ENCODE peak calls at places on chromosomes 6 and 20, in four cellular contexts. One of them, this sample, is unnamed.

GRCh38 chr6:21496275-21496674 is 97.3 kb upstream of the SOX4 start:
- DNase-seq in glutamatergic neuron: no peak
- DNase-seq in choroid plexus epithelial cell: no peak
- DNase-seq in mesothelial cell of epicardium: no peak
- DNase-seq in this sample: no peak

GRCh38 chr20:45959126-45959525 is 12.9 kb downstream of the ZNF335 start:
- DNase-seq in glutamatergic neuron: no peak
- DNase-seq in choroid plexus epithelial cell: no peak
- DNase-seq in mesothelial cell of epicardium: no peak
- DNase-seq in this sample: no peak

GRCh38 chr6:148915889-148916288 is 169.1 kb downstream of the UST start:
- DNase-seq in glutamatergic neuron: no peak
- DNase-seq in choroid plexus epithelial cell: no peak
- DNase-seq in mesothelial cell of epicardium: no peak
- DNase-seq in this sample: no peak

GRCh38 chr6:42618105-42618504 is 54.3 kb downstream of the UBR2 start:
- DNase-seq in glutamatergic neuron: no peak
- DNase-seq in choroid plexus epithelial cell: no peak
- DNase-seq in mesothelial cell of epicardium: no peak
- DNase-seq in this sample: no peak

GRCh38 chr6:165060636-165061190 is 248.7 kb downstream of the C6orf118 start:
- DNase-seq in glutamatergic neuron: no peak
- DNase-seq in choroid plexus epithelial cell: no peak
- DNase-seq in mesothelial cell of epicardium: no peak
- DNase-seq in this sample: no peak

GRCh38 chr6:134193536-134194521 is 124.1 kb downstream of the SGK1 start:
- DNase-seq in glutamatergic neuron: no peak
- DNase-seq in choroid plexus epithelial cell: no peak
- DNase-seq in mesothelial cell of epicardium: no peak
- DNase-seq in this sample: no peak

GRCh38 chr6:168117942-168118341 is 38.9 kb upstream of the FRMD1 start:
- DNase-seq in glutamatergic neuron: no peak
- DNase-seq in choroid plexus epithelial cell: peak; percentile 17
- DNase-seq in mesothelial cell of epicardium: peak; percentile 31
- DNase-seq in this sample: no peak

GRCh38 chr20:20665933-20666332 is 46.5 kb downstream of the RALGAPA2 start:
- DNase-seq in glutamatergic neuron: no peak
- DNase-seq in choroid plexus epithelial cell: no peak
- DNase-seq in mesothelial cell of epicardium: no peak
- DNase-seq in this sample: no peak

GRCh38 chr6:141956868-141957267 is 175.9 kb upstream of the GJE1 start:
- DNase-seq in glutamatergic neuron: no peak
- DNase-seq in choroid plexus epithelial cell: no peak
- DNase-seq in mesothelial cell of epicardium: no peak
- DNase-seq in this sample: no peak

GRCh38 chr6:72580281-72580940 is 41.5 kb upstream of the KCNQ5 start:
- DNase-seq in glutamatergic neuron: peak; percentile 31
- DNase-seq in choroid plexus epithelial cell: peak; percentile 86
- DNase-seq in mesothelial cell of epicardium: no peak
- DNase-seq in this sample: no peak

GRCh38 chr6:154696661-154697060 is 36.6 kb upstream of the SCAF8 start:
- DNase-seq in glutamatergic neuron: no peak
- DNase-seq in choroid plexus epithelial cell: no peak
- DNase-seq in mesothelial cell of epicardium: no peak
- DNase-seq in this sample: no peak

GRCh38 chr6:109579361-109579760 is 96.3 kb upstream of the ZBTB24 start:
- DNase-seq in glutamatergic neuron: no peak
- DNase-seq in choroid plexus epithelial cell: peak; percentile 4
- DNase-seq in mesothelial cell of epicardium: no peak
- DNase-seq in this sample: no peak

GRCh38 chr6:158629376-158630221 is 14.9 kb downstream of the DYNLT1 start:
- DNase-seq in glutamatergic neuron: peak; percentile 41
- DNase-seq in choroid plexus epithelial cell: no peak
- DNase-seq in mesothelial cell of epicardium: no peak
- DNase-seq in this sample: no peak

GRCh38 chr20:38726849-38727601 is 2.7 kb downstream of the SLC32A1 start:
- DNase-seq in glutamatergic neuron: peak; percentile 88
- DNase-seq in choroid plexus epithelial cell: no peak
- DNase-seq in mesothelial cell of epicardium: peak; percentile 67
- DNase-seq in this sample: peak; percentile 83

GRCh38 chr6:19968201-19968600 is 131.0 kb downstream of the ID4 start:
- DNase-seq in glutamatergic neuron: no peak
- DNase-seq in choroid plexus epithelial cell: no peak
- DNase-seq in mesothelial cell of epicardium: no peak
- DNase-seq in this sample: no peak

GRCh38 chr20:51803157-51803854 is 985 bp upstream of the SALL4 start:
- DNase-seq in glutamatergic neuron: no peak
- DNase-seq in choroid plexus epithelial cell: no peak
- DNase-seq in mesothelial cell of epicardium: no peak
- DNase-seq in this sample: no peak

GRCh38 chr6:152026291-152026690 is 218.8 kb downstream of the ESR1 start:
- DNase-seq in glutamatergic neuron: no peak
- DNase-seq in choroid plexus epithelial cell: no peak
- DNase-seq in mesothelial cell of epicardium: no peak
- DNase-seq in this sample: no peak

GRCh38 chr6:44202332-44202971 is 14.3 kb upstream of the MYMX start:
- DNase-seq in glutamatergic neuron: no peak
- DNase-seq in choroid plexus epithelial cell: no peak
- DNase-seq in mesothelial cell of epicardium: no peak
- DNase-seq in this sample: no peak

GRCh38 chr6:149147939-149148718 is 169.4 kb upstream of the TAB2 start:
- DNase-seq in glutamatergic neuron: no peak
- DNase-seq in choroid plexus epithelial cell: no peak
- DNase-seq in mesothelial cell of epicardium: no peak
- DNase-seq in this sample: no peak

GRCh38 chr6:17907467-17908229 is 79.8 kb downstream of the KIF13A start:
- DNase-seq in glutamatergic neuron: no peak
- DNase-seq in choroid plexus epithelial cell: peak; percentile 97
- DNase-seq in mesothelial cell of epicardium: no peak
- DNase-seq in this sample: no peak

GRCh38 chr6:135419162-135419561 is 78.4 kb downstream of the AHI1 start:
- DNase-seq in glutamatergic neuron: no peak
- DNase-seq in choroid plexus epithelial cell: peak; percentile 88
- DNase-seq in mesothelial cell of epicardium: no peak
- DNase-seq in this sample: no peak

GRCh38 chr6:133512410-133513016 is 271.4 kb downstream of the EYA4 start:
- DNase-seq in glutamatergic neuron: peak; percentile 68
- DNase-seq in choroid plexus epithelial cell: peak; percentile 82
- DNase-seq in mesothelial cell of epicardium: peak; percentile 57
- DNase-seq in this sample: peak; percentile 51

GRCh38 chr6:125220712-125221111 is 67.1 kb downstream of the TPD52L1 start:
- DNase-seq in glutamatergic neuron: no peak
- DNase-seq in choroid plexus epithelial cell: no peak
- DNase-seq in mesothelial cell of epicardium: no peak
- DNase-seq in this sample: peak; percentile 4

DNA sequence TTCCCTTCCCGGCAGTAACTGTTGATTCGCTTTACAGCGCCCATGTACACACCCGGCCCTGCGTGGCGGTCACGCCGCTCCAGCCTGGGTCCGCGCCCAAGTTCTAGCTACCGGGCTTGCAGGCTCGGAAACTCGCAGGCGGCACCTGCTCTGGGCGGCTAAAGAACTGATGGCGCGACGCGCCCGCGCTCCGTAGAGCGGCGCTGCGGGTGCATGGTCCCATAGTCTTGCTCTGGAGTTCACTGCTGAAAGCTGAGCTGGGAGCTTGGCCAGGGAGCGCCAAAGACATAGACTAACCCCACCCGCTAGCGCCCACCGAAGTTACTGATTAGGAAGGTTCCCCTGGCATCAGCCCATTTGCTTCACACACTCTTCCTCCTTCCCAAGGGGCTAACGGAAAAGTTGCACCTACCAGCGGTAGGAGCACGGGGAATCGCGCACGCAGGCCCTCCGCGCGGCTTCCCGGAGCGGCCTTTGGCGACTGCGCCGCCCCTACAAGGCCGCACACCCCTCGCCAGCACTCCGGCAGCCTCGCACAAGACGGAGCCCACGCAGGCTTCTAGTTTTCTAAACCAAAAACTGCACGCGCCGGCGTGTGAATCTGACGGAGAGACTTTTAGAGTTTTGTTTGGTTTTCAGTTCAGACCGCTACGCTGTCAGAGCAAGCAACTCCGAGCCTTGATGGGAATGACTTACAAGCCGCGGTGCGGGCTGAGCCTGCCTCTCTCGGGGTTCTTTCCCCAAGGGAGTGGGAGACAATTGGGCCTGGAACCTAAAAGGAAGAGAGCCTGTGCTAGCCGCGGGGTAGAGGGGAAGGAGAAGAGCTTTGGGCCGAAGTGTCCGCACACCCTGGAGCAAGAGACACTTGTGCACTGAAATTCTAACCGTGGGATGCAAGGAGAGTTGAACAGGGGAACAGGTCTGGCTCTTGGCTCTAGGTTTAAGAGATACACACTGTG is 994 bp upstream of the POU3F2 start:
- DNase-seq in glutamatergic neuron: peak; percentile 64
- DNase-seq in choroid plexus epithelial cell: peak; percentile 43
- DNase-seq in mesothelial cell of epicardium: peak; percentile 58
- DNase-seq in this sample: no peak
- TF ChIP-seq CTCF in glutamatergic neuron: no peak
- TF ChIP-seq CTCF in choroid plexus epithelial cell: no peak
- TF ChIP-seq CTCF in mesothelial cell of epicardium: no peak
- TF ChIP-seq CTCF in this sample: no peak

DNA sequence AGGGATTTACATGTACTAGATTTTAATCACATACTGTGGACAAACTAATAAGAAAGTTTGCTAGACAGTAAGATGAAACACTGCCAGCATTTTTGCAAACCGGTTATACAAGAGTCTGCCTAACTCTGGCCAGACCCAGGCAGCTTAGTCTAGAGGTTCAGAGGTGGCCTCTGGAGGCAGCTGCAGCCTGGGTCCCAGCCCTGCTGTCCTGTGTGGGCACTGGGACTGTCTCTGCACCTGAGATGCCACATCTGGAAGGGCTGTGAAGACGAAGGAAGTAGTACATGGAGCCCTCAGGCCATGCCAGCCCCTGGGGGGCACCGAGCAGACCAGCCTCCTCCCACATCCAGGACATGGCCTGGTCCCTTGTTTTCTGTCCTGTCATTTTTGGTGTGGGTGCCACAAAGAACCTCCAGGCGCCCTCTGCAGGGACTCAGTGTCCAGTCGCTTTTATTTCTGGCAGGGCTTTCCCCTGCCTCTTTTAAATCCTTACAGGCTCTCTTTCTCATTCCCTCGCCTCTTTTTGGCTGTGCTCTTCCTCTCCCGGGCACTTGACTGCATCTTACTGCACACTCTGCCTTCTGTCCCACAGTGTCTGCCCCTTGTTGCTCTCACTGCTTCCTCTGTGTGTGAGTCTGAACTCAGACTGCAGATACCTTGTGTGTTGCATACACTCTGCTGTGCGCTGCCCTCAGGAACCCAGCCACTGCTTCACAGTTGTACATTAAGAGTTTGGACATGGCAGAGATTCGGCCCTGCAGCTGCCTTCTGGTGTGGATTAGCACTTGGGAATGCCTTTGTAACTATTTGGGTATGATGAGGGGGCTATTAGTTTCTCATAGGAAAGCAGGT is 216.7 kb downstream of the ZDHHC14 start:
- DNase-seq in glutamatergic neuron: peak; percentile 64
- DNase-seq in choroid plexus epithelial cell: peak; percentile 42
- DNase-seq in mesothelial cell of epicardium: peak; percentile 45
- DNase-seq in this sample: peak; percentile 36
- TF ChIP-seq CTCF in glutamatergic neuron: peak; percentile 30
- TF ChIP-seq CTCF in choroid plexus epithelial cell: peak; percentile 66
- TF ChIP-seq CTCF in mesothelial cell of epicardium: no peak
- TF ChIP-seq CTCF in this sample: peak; percentile 65

GRCh38 chr6:130848945-130849344 is 21.7 kb downstream of the SMLR1 start:
- DNase-seq in glutamatergic neuron: no peak
- DNase-seq in choroid plexus epithelial cell: no peak
- DNase-seq in mesothelial cell of epicardium: no peak
- DNase-seq in this sample: no peak
- TF ChIP-seq CTCF in glutamatergic neuron: no peak
- TF ChIP-seq CTCF in choroid plexus epithelial cell: no peak
- TF ChIP-seq CTCF in mesothelial cell of epicardium: no peak
- TF ChIP-seq CTCF in this sample: no peak

GRCh38 chr6:52942221-52942620 is 32.7 kb upstream of the GSTA3 start:
- DNase-seq in glutamatergic neuron: no peak
- DNase-seq in choroid plexus epithelial cell: no peak
- DNase-seq in mesothelial cell of epicardium: no peak
- DNase-seq in this sample: no peak
- TF ChIP-seq CTCF in glutamatergic neuron: no peak
- TF ChIP-seq CTCF in choroid plexus epithelial cell: no peak
- TF ChIP-seq CTCF in mesothelial cell of epicardium: no peak
- TF ChIP-seq CTCF in this sample: no peak

DNA sequence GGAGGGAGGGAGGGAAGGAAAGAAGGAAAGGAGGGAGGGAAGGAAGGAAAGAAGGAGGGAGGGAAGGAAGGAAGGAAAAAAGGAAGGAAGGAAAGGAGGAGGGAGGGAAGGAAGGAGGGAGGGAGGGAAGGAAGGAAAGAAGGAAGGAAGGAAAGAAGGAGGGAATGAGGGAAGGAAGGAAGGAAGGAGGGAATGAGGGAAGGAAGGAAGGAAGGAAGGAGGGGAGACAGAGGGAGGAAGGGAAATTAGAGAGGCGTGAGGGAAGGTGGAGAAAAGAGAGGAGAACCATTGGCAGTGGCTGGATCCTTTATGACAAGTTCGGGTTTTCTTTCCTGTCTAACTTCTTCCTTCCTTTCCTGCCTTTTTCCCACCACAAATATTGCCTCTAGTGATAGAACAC is 22.3 kb upstream of the SUPT3H start:
- DNase-seq in glutamatergic neuron: no peak
- DNase-seq in choroid plexus epithelial cell: no peak
- DNase-seq in mesothelial cell of epicardium: no peak
- DNase-seq in this sample: no peak
- TF ChIP-seq CTCF in glutamatergic neuron: no peak
- TF ChIP-seq CTCF in choroid plexus epithelial cell: no peak
- TF ChIP-seq CTCF in mesothelial cell of epicardium: no peak
- TF ChIP-seq CTCF in this sample: no peak

GRCh38 chr6:4803343-4803744 is 27.1 kb downstream of the CDYL start:
- DNase-seq in glutamatergic neuron: no peak
- DNase-seq in choroid plexus epithelial cell: no peak
- DNase-seq in mesothelial cell of epicardium: no peak
- DNase-seq in this sample: no peak

GRCh38 chr6:4801491-4802118 is 25.4 kb downstream of the CDYL start:
- DNase-seq in glutamatergic neuron: no peak
- DNase-seq in choroid plexus epithelial cell: no peak
- DNase-seq in mesothelial cell of epicardium: no peak
- DNase-seq in this sample: no peak

GRCh38 chr6:4802312-4802935 is 26.2 kb downstream of the CDYL start:
- DNase-seq in glutamatergic neuron: no peak
- DNase-seq in choroid plexus epithelial cell: no peak
- DNase-seq in mesothelial cell of epicardium: no peak
- DNase-seq in this sample: no peak

GRCh38 chr6:4799912-4800311 is 23.7 kb downstream of the CDYL start:
- DNase-seq in glutamatergic neuron: no peak
- DNase-seq in choroid plexus epithelial cell: no peak
- DNase-seq in mesothelial cell of epicardium: no peak
- DNase-seq in this sample: no peak

GRCh38 chr6:4800662-4801061 is 24.5 kb downstream of the CDYL start:
- DNase-seq in glutamatergic neuron: no peak
- DNase-seq in choroid plexus epithelial cell: no peak
- DNase-seq in mesothelial cell of epicardium: no peak
- DNase-seq in this sample: no peak
- TF ChIP-seq CTCF in glutamatergic neuron: peak; percentile 25
- TF ChIP-seq CTCF in choroid plexus epithelial cell: no peak
- TF ChIP-seq CTCF in mesothelial cell of epicardium: no peak
- TF ChIP-seq CTCF in this sample: no peak

This sample was measured in neural crest cell.